ENCODE peak calls at places on chromosomes 6 and 20, in six cellular contexts. E is GM23338, H is fibroblast of lung, N is GM23248, Q is hepatocyte, V is DND-41. I is an unnamed sample.

GRCh38 chr6:121608270-121608669 is 172.8 kb downstream of the GJA1 start:
- DNase-seq in E (no peak), H (no peak), N (peak; percentile 33), Q (no peak), V (no peak), I (no peak)

GRCh38 chr20:43829951-43830690 is 84.5 kb upstream of the TOX2 start:
- DNase-seq in E (no peak), H (no peak), N (no peak), Q (no peak), V (no peak), I (no peak)

GRCh38 chr6:33000053-33000452 is 9.3 kb downstream of the HLA-DOA start:
- DNase-seq in E (peak; percentile 93), H (no peak), N (no peak), Q (peak; percentile 39), V (peak; percentile 46), I (peak; percentile 51)

GRCh38 chr6:25907475-25908014 is 22.9 kb downstream of the SLC17A2 start:
- DNase-seq in E (no peak), H (no peak), N (no peak), Q (no peak), V (no peak), I (no peak)

GRCh38 chr6:43149260-43149659 is 21.8 kb upstream of the SRF start:
- DNase-seq in E (no peak), H (peak; percentile 57), N (peak; percentile 62), Q (no peak), V (no peak), I (no peak)

GRCh38 chr6:74731921-74732320 is 473.9 kb downstream of the COL12A1 start:
- DNase-seq in E (peak; percentile 8), H (peak; percentile 92), N (peak; percentile 63), Q (no peak), V (no peak), I (no peak)

GRCh38 chr6:141203902-141204575 is 928.7 kb upstream of the GJE1 start:
- DNase-seq in E (no peak), H (peak; percentile 51), N (peak; percentile 60), Q (no peak), V (no peak), I (no peak)

GRCh38 chr20:52200870-52201269 is 9.3 kb upstream of the ZFP64 start:
- DNase-seq in E (no peak), H (no peak), N (no peak), Q (no peak), V (no peak), I (no peak)

GRCh38 chr20:34559311-34560140 is 1.0 kb downstream of the MAP1LC3A start:
- DNase-seq in E (peak; percentile 30), H (no peak), N (peak; percentile 26), Q (no peak), V (no peak), I (no peak)

GRCh38 chr20:49161428-49162152 is 26.5 kb downstream of the STAU1 start:
- DNase-seq in E (no peak), H (no peak), N (peak; percentile 23), Q (peak; percentile 20), V (no peak), I (no peak)

GRCh38 chr20:63642518-63643247 is 10.5 kb downstream of the STMN3 start:
- DNase-seq in E (peak; percentile 69), H (no peak), N (no peak), Q (no peak), V (no peak), I (peak; percentile 41)

GRCh38 chr6:89254569-89254968 is 37.4 kb upstream of the GABRR1 start:
- DNase-seq in E (no peak), H (peak; percentile 4), N (peak; percentile 32), Q (no peak), V (no peak), I (no peak)

GRCh38 chr20:48823476-48823875 is 4.3 kb downstream of the PREX1 start:
- DNase-seq in E (no peak), H (no peak), N (no peak), Q (no peak), V (no peak), I (no peak)

GRCh38 chr6:111792241-111792640 is 81.0 kb downstream of the FYN start:
- DNase-seq in E (no peak), H (no peak), N (no peak), Q (no peak), V (no peak), I (no peak)
- H3K4me1 ChIP-seq in E (peaks cover 11% of the 10 kb centered on the region), H (peaks cover 5% of the 10 kb centered on the region), N (peaks cover 28% of the 10 kb centered on the region), Q (peaks cover 7% of the 10 kb centered on the region), V (no peaks in the 10 kb centered on the region), I (peaks cover 4% of the 10 kb centered on the region)

GRCh38 chr6:44655368-44656342 is 268.1 kb downstream of the CDC5L start:
- DNase-seq in E (peak; percentile 89), H (peak; percentile 57), N (peak; percentile 76), Q (peak; percentile 86), V (peak; percentile 79), I (peak; percentile 50)
- TF ChIP-seq EZH2 in E (no peak), H (no peak), N (no peak), Q (no peak), V (no peak), I (no peak)

GRCh38 chr6:131368077-131368911 is 204.7 kb upstream of the ARG1 start:
- DNase-seq in E (no peak), H (peak; percentile 43), N (peak; percentile 76), Q (peak; percentile 28), V (peak; percentile 55), I (peak; percentile 72)
- H3K27ac ChIP-seq in E (no peak overlapping the region), H (no peak overlapping the region), N (no peak overlapping the region), Q (peak overlapping the region; percentile 31), V (peak overlapping the region; percentile 68), I (peak overlapping the region; percentile 68)

GRCh38 chr6:17907467-17908229 is 79.8 kb downstream of the KIF13A start:
- DNase-seq in E (no peak), H (peak; percentile 98), N (peak; percentile 100), Q (peak; percentile 64), V (no peak), I (no peak)

GRCh38 chr6:17905611-17906592 is 81.5 kb downstream of the KIF13A start:
- DNase-seq in E (no peak), H (peak; percentile 90), N (peak; percentile 89), Q (no peak), V (no peak), I (no peak)

GRCh38 chr6:17901493-17901892 is 85.9 kb downstream of the KIF13A start:
- DNase-seq in E (no peak), H (no peak), N (no peak), Q (no peak), V (no peak), I (no peak)

GRCh38 chr6:17902953-17903352 is 84.5 kb downstream of the KIF13A start:
- DNase-seq in E (no peak), H (no peak), N (no peak), Q (no peak), V (no peak), I (no peak)

GRCh38 chr6:17904491-17905120 is 82.8 kb downstream of the KIF13A start:
- DNase-seq in E (no peak), H (no peak), N (no peak), Q (no peak), V (no peak), I (no peak)
- H3K4me1 ChIP-seq in E (peaks cover 20% of the 10 kb centered on the region), H (peaks cover 18% of the 10 kb centered on the region), N (peaks cover 61% of the 10 kb centered on the region), Q (no peaks in the 10 kb centered on the region), V (no peaks in the 10 kb centered on the region), I (peaks cover 1% of the 10 kb centered on the region)

DNA sequence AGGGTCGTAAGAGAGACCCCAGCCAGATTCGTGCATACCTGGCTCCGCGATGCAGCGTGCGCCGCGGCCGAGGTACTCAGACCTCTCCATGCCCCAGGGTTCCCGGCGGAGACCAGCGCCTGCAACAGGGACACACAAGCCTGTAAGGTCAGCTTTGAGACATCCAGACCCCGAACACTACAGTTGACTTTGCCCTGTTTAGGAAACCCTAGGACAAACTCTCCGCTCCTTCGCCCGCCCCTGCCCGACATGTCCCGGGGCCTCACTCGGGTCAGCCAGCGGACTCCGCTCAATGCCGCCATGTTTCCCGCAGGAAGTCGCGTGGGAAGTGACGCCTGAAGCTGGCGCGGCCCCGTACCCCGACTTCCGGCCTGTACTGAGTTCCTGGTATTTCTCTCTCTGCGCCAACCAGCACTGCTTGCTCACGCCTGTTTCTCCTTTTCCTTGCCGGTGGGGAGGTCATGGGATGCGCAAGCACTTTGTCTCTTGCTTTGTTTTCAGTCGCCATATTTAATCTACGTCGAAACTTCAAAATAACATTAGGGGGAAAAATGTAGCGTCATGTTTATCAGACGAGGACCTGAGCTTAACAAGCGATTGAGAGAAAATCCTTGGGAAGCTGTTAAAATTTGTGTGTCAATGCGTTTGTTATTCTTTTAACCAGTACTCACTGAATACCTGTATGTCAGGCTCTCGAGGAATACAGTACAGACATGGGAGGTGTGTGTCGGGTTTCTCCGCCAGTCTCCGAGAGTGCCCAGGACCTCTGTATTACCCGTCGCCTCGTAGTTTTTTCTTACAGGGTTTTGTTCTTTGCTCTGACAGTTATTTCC is at the start of gene IDH3B:
- DNase-seq in E (peak; percentile 96), H (peak; percentile 93), N (peak; percentile 97), Q (peak; percentile 95), V (peak; percentile 94), I (peak; percentile 92)
- TF ChIP-seq EZH2 in E (no peak), H (no peak), N (no peak), Q (no peak), V (no peak), I (no peak)

GRCh38 chr6:102764317-102764716 is 1370.8 kb downstream of the GRIK2 start:
- DNase-seq in E (no peak), H (no peak), N (no peak), Q (no peak), V (no peak), I (no peak)

GRCh38 chr6:102763886-102764285 is 1370.4 kb downstream of the GRIK2 start:
- DNase-seq in E (no peak), H (no peak), N (no peak), Q (no peak), V (no peak), I (no peak)

DNA sequence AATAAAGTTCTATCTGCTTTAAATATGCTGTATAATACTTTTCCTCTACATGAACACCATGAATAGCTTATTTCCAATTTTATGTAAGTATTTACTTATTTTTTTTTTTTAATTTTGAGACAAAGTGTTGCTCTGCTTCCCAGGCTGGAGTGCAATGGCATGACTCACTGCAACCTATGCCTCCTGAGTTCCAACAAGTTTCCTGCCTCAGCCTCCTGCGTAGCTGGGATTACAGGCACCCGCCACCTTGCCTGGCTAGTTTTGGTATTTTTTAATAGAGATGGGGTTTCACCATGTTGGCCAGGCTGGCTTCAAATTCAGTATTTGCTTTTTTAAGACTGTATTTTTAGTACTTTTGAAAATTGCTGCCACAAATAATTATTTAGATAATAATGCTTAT is 1365.9 kb downstream of the GRIK2 start:
- DNase-seq in E (no peak), H (peak; percentile 4), N (no peak), Q (no peak), V (no peak), I (no peak)
- H3K27ac ChIP-seq in E (no peak overlapping the region), H (no peak overlapping the region), N (no peak overlapping the region), Q (no peak overlapping the region), V (no peak overlapping the region), I (no peak overlapping the region)